ENCODE peak calls at places on chromosomes 7 and 10, in six cellular contexts. R, G, Z, E, P and Y are unnamed samples.
A peak's percentile ranks its signal among the peaks of the same experiment; 100 is the strongest.

GRCh38 chr7:156545989-156546388 is 94.6 kb upstream of the RNF32 start:
- DNase-seq in R (no peak), G (no peak), Z (no peak), E (no peak), P (no peak), Y (no peak)

GRCh38 chr7:34845666-34846361 is 187.8 kb downstream of the NPSR1 start:
- DNase-seq in R (no peak), G (peak; percentile 24), Z (no peak), E (no peak), P (no peak), Y (no peak)

GRCh38 chr7:127652333-127653248 is 597 bp downstream of the SND1 start:
- DNase-seq in R (no peak), G (peak; percentile 40), Z (no peak), E (no peak), P (peak; percentile 33), Y (no peak)

GRCh38 chr10:92126100-92126650 is 164.7 kb downstream of the CPEB3 start:
- DNase-seq in R (no peak), G (no peak), Z (no peak), E (no peak), P (no peak), Y (no peak)

GRCh38 chr10:70602665-70603438 is at the start of gene PRF1:
- DNase-seq in R (no peak), G (no peak), Z (peak; percentile 40), E (no peak), P (peak; percentile 59), Y (peak; percentile 74)

GRCh38 chr10:100370561-100370975 is 23.5 kb downstream of the SCD start:
- DNase-seq in R (no peak), G (no peak), Z (peak; percentile 73), E (peak; percentile 53), P (no peak), Y (no peak)

GRCh38 chr10:16984242-16984641 is 145.4 kb downstream of the CUBN start:
- DNase-seq in R (no peak), G (no peak), Z (no peak), E (no peak), P (no peak), Y (no peak)

GRCh38 chr10:14017380-14017943 is 313.3 kb downstream of the FRMD4A start:
- DNase-seq in R (no peak), G (no peak), Z (no peak), E (no peak), P (no peak), Y (no peak)

GRCh38 chr10:3805227-3805790 is 20.3 kb upstream of the KLF6 start:
- DNase-seq in R (no peak), G (no peak), Z (no peak), E (no peak), P (peak; percentile 67), Y (no peak)

GRCh38 chr7:30645661-30646060 is 36.6 kb downstream of the CRHR2 start:
- DNase-seq in R (no peak), G (no peak), Z (no peak), E (no peak), P (no peak), Y (no peak)

GRCh38 chr10:102505462-102506115 is 1.8 kb downstream of the SUFU start:
- DNase-seq in R (no peak), G (no peak), Z (no peak), E (no peak), P (no peak), Y (no peak)

GRCh38 chr10:20885678-20886077 is 11.4 kb downstream of the NEBL start:
- DNase-seq in R (no peak), G (no peak), Z (no peak), E (peak; percentile 8), P (no peak), Y (no peak)

GRCh38 chr10:102150970-102151773 is 1.0 kb upstream of the NOLC1 start:
- DNase-seq in R (no peak), G (no peak), Z (no peak), E (peak; percentile 25), P (no peak), Y (no peak)

GRCh38 chr7:78015574-78016260 is 217.1 kb downstream of the PHTF2 start:
- DNase-seq in R (no peak), G (no peak), Z (no peak), E (no peak), P (no peak), Y (no peak)

GRCh38 chr10:73965890-73966768 is 31.8 kb upstream of the VCL start:
- DNase-seq in R (peak; percentile 91), G (peak; percentile 98), Z (peak; percentile 81), E (peak; percentile 88), P (no peak), Y (peak; percentile 93)

GRCh38 chr7:96217147-96217546 is 104.8 kb downstream of the SLC25A13 start:
- DNase-seq in R (no peak), G (no peak), Z (no peak), E (no peak), P (no peak), Y (no peak)

GRCh38 chr10:123139521-123140163 is 3.9 kb downstream of the HMX3 start:
- DNase-seq in R (no peak), G (peak; percentile 79), Z (peak; percentile 47), E (peak; percentile 74), P (no peak), Y (no peak)

GRCh38 chr10:57338823-57339558 is 928.7 kb downstream of the IPMK start:
- DNase-seq in R (peak; percentile 33), G (peak; percentile 84), Z (no peak), E (peak; percentile 57), P (peak; percentile 58), Y (no peak)

GRCh38 chr10:51915031-51915542 is 215.7 kb upstream of the CSTF2T start:
- DNase-seq in R (no peak), G (peak; percentile 63), Z (no peak), E (no peak), P (no peak), Y (no peak)

GRCh38 chr7:152081088-152081487 is 55.6 kb downstream of the GALNT11 start:
- DNase-seq in R (no peak), G (no peak), Z (no peak), E (peak; percentile 38), P (no peak), Y (no peak)

GRCh38 chr10:71982269-71983178 is 18.3 kb downstream of the CHST3 start:
- DNase-seq in R (no peak), G (no peak), Z (no peak), E (no peak), P (no peak), Y (no peak)

GRCh38 chr10:93762979-93763391 is 5.2 kb downstream of the LGI1 start:
- DNase-seq in R (no peak), G (no peak), Z (no peak), E (peak; percentile 33), P (no peak), Y (no peak)

GRCh38 chr7:37062460-37062859 is 338.2 kb upstream of the AOAH start:
- DNase-seq in R (no peak), G (no peak), Z (no peak), E (no peak), P (no peak), Y (no peak)

GRCh38 chr10:124616836-124617130 is 127.4 kb downstream of the FAM53B start:
- DNase-seq in R (no peak), G (no peak), Z (no peak), E (no peak), P (no peak), Y (no peak)

GRCh38 chr7:144885453-144885852 is 49.6 kb upstream of the TPK1 start:
- DNase-seq in R (no peak), G (peak; percentile 75), Z (no peak), E (no peak), P (no peak), Y (no peak)

GRCh38 chr7:78901566-78901965 is 551.9 kb downstream of the MAGI2 start:
- DNase-seq in R (no peak), G (no peak), Z (no peak), E (no peak), P (no peak), Y (no peak)

GRCh38 chr10:132962623-132963429 is 20.5 kb upstream of the CFAP46 start:
- DNase-seq in R (no peak), G (no peak), Z (no peak), E (no peak), P (no peak), Y (no peak)

GRCh38 chr7:100220833-100221718 is 1.3 kb downstream of the PVRIG start:
- DNase-seq in R (no peak), G (no peak), Z (no peak), E (no peak), P (peak; percentile 98), Y (no peak)
- H3K4me1 ChIP-seq in R (peaks cover 2% of the 10 kb centered on the region), G (no peaks in the 10 kb centered on the region), Z (no peaks in the 10 kb centered on the region), E (no peaks in the 10 kb centered on the region), P (peaks cover 76% of the 10 kb centered on the region), Y (no peaks in the 10 kb centered on the region)

DNA sequence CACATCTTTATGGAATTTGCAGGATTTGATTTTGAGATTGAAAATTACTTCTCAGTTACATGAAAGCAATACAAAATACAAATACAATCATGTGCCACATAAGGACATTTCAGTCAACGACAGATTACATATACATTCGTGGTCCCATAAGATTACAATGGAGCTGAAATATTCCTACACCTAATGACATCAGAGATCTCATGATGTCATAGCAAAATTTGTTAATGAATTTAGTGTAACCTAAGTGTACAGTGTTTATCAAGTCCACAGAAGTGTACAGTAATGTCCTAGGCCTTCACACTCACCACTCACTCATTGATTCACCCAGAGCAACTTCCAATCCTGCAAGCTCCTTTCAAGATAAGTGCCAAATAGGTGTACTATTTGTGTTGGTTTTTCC is 126.5 kb downstream of the GPAM start:
- DNase-seq in R (no peak), G (no peak), Z (no peak), E (no peak), P (no peak), Y (no peak)
- H3K4me1 ChIP-seq in R (no peaks in the 10 kb centered on the region), G (no peaks in the 10 kb centered on the region), Z (no peaks in the 10 kb centered on the region), E (no peaks in the 10 kb centered on the region), P (no peaks in the 10 kb centered on the region), Y (no peaks in the 10 kb centered on the region)

GRCh38 chr7:101960323-101960722 is 142.9 kb downstream of the CUX1 start:
- DNase-seq in R (no peak), G (no peak), Z (no peak), E (no peak), P (no peak), Y (no peak)

GRCh38 chr7:101959342-101959741 is 141.9 kb downstream of the CUX1 start:
- DNase-seq in R (no peak), G (no peak), Z (no peak), E (no peak), P (no peak), Y (no peak)

GRCh38 chr7:101960985-101961708 is 143.7 kb downstream of the CUX1 start:
- DNase-seq in R (no peak), G (no peak), Z (no peak), E (no peak), P (no peak), Y (no peak)

GRCh38 chr7:101957733-101958525 is 140.5 kb downstream of the CUX1 start:
- DNase-seq in R (no peak), G (no peak), Z (no peak), E (no peak), P (peak; percentile 54), Y (no peak)

GRCh38 chr7:101959829-101960228 is 142.4 kb downstream of the CUX1 start:
- DNase-seq in R (no peak), G (no peak), Z (no peak), E (no peak), P (no peak), Y (no peak)
- H3K4me1 ChIP-seq in R (peaks cover 4% of the 10 kb centered on the region), G (peaks cover 22% of the 10 kb centered on the region), Z (no peaks in the 10 kb centered on the region), E (peaks cover 3% of the 10 kb centered on the region), P (peaks cover 40% of the 10 kb centered on the region), Y (peaks cover 26% of the 10 kb centered on the region)

DNA sequence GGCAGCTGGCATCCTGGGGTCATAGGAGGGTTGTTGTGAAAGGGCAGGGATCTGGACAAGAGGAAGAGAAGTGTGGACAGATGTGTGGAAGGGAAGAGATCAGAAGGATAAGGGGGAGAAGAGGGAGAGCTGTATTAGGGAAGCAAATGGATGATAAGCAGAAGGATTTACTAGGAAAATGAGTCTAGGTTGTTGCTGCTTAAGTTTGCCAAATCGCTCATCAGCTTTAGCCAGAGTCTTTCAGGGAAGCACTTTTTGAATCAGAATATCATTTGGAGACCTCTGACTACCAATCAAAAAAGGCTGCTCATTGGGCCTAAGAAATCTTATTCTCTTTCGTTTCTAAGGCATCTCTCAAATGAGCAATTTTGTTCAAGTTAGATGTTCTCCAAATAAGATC is 2.6 kb upstream of the CSGALNACT2 start:
- DNase-seq in R (no peak), G (no peak), Z (no peak), E (no peak), P (no peak), Y (no peak)
- H3K4me1 ChIP-seq in R (peaks cover 2% of the 10 kb centered on the region), G (peaks cover 3% of the 10 kb centered on the region), Z (no peaks in the 10 kb centered on the region), E (peaks cover 15% of the 10 kb centered on the region), P (peaks cover 72% of the 10 kb centered on the region), Y (peaks cover 29% of the 10 kb centered on the region)